ENCODE peak calls at places on chromosomes 5 and 9, in four cellular contexts. N is A549, V is K562, F is upper lobe of left lung. I is an unnamed sample.

GRCh38 chr5:77356740-77357139 is 135.4 kb downstream of the WDR41 start:
- DNase-seq in N (no peak), V (no peak), F (no peak), I (no peak)

GRCh38 chr9:87640385-87640795 is 85.5 kb upstream of the CTSL start:
- DNase-seq in N (no peak), V (no peak), F (no peak), I (no peak)

GRCh38 chr9:99851028-99851822 is 29.5 kb downstream of the NR4A3 start:
- DNase-seq in N (no peak), V (no peak), F (no peak), I (peak; percentile 64)

GRCh38 chr5:176573564-176574296 is 24.6 kb downstream of the CDHR2 start:
- DNase-seq in N (peak; percentile 58), V (peak; percentile 84), F (peak; percentile 69), I (no peak)

GRCh38 chr5:4970171-4970570 is 170.0 kb upstream of the ADAMTS16 start:
- DNase-seq in N (no peak), V (no peak), F (no peak), I (no peak)

GRCh38 chr9:20087481-20087880 is 298.6 kb upstream of the SLC24A2 start:
- DNase-seq in N (no peak), V (no peak), F (no peak), I (no peak)

GRCh38 chr9:91948061-91948422 is 2.0 kb downstream of the ROR2 start:
- DNase-seq in N (no peak), V (peak; percentile 77), F (no peak), I (no peak)

GRCh38 chr5:43997647-43998251 is 391.5 kb downstream of the FGF10 start:
- DNase-seq in N (no peak), V (no peak), F (no peak), I (no peak)

GRCh38 chr5:172048539-172049101 is 42.2 kb upstream of the FBXW11 start:
- DNase-seq in N (no peak), V (no peak), F (no peak), I (no peak)

GRCh38 chr5:158451203-158451982 is 592.4 kb upstream of the CLINT1 start:
- DNase-seq in N (no peak), V (no peak), F (no peak), I (no peak)

GRCh38 chr9:103372828-103373227 is 377.7 kb downstream of the CYLC2 start:
- DNase-seq in N (no peak), V (no peak), F (no peak), I (no peak)

GRCh38 chr9:105957830-105958229 is 263.5 kb downstream of the TMEM38B start:
- DNase-seq in N (no peak), V (no peak), F (no peak), I (no peak)

GRCh38 chr5:180785794-180786221 is 16.8 kb downstream of the MGAT1 start:
- DNase-seq in N (no peak), V (no peak), F (no peak), I (peak; percentile 89)

GRCh38 chr5:78888580-78889187 is 96.4 kb downstream of the ARSB start:
- DNase-seq in N (no peak), V (no peak), F (no peak), I (no peak)

GRCh38 chr9:37412431-37413151 is 9.9 kb upstream of the GRHPR start:
- DNase-seq in N (no peak), V (no peak), F (no peak), I (no peak)

GRCh38 chr5:124087752-124088151 is 575.8 kb downstream of the CSNK1G3 start:
- DNase-seq in N (no peak), V (no peak), F (no peak), I (no peak)

DNA sequence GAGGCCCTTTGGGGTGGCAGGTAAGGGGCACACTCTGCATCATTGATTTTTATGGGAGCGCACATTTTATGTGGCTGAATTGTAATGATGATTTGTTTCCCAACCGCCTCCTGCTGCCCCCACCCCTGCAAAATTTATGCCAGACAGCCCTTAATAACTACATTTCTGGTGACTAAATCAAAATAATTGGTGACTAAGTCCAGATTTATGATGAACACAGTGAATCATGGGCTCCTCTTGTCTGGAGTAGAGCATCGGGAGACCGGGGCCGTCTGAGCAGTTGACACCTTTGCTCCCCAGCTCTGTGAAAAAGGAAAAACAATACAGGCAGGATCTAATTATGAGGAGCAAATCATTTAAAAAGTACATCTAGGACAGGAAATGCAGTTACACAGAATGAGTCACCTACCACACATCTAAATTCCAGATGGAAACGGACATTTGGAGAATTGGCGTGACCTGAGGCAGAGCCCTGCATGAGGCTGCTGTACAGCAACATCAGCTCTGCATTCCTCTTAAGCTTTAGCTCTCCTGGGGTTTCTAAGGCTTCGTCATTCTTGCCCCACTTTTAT is 58.9 kb downstream of the DOCK2 start:
- DNase-seq in N (peak; percentile 86), V (no peak), F (no peak), I (no peak)
- TF ChIP-seq EP300 in N (peak; percentile 83), V (no peak), F (no peak), I (no peak)

GRCh38 chr9:2291980-2292704 is 277.0 kb downstream of the SMARCA2 start:
- DNase-seq in N (no peak), V (no peak), F (peak; percentile 62), I (peak; percentile 87)
- TF ChIP-seq POLR2A in N (no peak), V (no peak), F (no peak), I (no peak)

DNA sequence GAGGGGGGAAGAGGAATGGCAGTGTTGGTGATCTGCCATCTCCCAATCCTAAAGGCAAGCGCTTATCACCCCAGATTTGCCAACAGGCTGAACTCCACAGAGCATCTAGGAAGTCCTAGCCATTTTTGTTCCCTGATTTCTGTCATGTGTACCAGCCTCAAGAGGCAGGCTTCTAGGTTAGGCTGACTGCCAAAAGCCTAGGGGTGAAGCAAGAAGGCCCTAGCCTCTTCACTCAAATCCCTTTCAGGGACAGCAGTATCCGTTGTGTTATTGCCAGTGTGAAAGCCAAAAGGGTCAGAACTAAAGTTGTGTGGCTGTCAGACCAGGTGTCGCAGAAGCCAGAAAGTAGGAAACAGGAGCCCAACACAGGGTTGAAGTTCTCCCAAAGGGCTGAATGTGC is 14.7 kb downstream of the IGIP start:
- DNase-seq in N (no peak), V (no peak), F (peak; percentile 63), I (no peak)
- H3K4me1 ChIP-seq in N (peaks cover 2% of the 10 kb centered on the region), V (no peaks in the 10 kb centered on the region), F (peaks cover 26% of the 10 kb centered on the region), I (peaks cover 32% of the 10 kb centered on the region)

DNA sequence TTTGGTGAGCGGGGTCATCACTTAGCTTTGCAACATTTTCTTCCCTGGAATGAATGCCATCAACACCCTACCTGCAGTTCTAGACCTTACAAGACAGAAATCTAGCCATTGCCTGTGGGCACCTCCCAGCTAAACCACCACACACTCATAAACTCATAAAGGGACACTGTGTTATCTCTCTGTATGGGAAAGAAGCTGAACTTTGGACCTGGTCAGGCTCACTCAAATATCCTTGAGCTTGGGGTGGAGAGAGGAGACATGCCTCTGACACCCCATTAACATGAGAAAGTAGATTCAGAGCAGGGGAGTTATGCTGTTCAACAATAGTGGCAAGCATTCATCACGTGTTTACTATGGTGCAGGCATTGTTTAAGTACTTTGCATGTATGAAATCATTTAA is 205.6 kb downstream of the ZNF462 start:
- DNase-seq in N (no peak), V (no peak), F (no peak), I (no peak)
- TF ChIP-seq EP300 in N (no peak), V (no peak), F (no peak), I (no peak)

DNA sequence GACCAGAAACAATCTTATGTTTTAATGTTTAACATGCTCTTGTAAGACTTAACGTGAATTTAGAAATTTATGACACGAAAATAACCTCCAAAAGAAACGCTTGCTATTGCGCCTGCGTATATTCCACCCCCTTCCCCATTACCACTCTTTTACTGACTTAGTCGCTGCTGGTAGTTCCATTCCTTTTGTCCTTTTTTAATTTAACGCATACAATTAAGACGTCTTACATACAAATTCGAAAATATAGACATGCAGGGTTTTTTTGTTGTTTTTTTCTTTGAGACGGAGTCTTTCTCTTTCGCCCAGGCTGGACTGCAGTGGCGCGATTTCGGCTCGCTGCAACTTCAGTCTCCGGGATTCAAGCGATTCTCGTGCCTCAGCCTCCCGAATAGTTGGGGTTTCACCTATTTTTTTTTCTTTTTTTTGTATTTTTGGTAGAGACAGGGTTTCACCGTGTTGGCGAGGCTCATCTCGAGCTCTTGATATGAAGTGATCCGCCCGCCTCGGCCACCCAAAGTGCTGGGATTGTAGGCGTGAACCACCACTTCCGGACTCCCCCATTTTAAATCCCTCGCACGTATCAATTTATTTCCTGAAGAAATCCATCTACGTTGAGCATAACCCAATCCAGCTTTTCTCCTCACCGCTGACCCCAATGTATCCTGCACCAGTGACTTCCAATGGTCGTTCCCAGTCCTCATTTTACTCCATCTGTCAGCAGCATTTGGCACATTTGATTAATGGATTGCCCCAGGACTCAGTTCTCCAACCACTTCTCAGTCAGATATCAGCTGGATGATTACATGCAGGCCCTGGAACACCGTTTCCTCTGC is 678 bp upstream of the MED7 start:
- DNase-seq in N (peak; percentile 40), V (peak; percentile 32), F (peak; percentile 39), I (no peak)
- TF ChIP-seq POLR2A in N (no peak), V (no peak), F (no peak), I (no peak)

GRCh38 chr9:33256236-33256635 is 8.3 kb downstream of the BAG1 start:
- DNase-seq in N (no peak), V (no peak), F (no peak), I (no peak)

GRCh38 chr9:33255471-33255870 is 9.0 kb downstream of the BAG1 start:
- DNase-seq in N (no peak), V (no peak), F (no peak), I (no peak)

GRCh38 chr9:33257276-33257675 is 7.2 kb downstream of the BAG1 start:
- DNase-seq in N (no peak), V (no peak), F (no peak), I (no peak)

GRCh38 chr9:33254211-33254610 is 10.3 kb downstream of the BAG1 start:
- DNase-seq in N (no peak), V (no peak), F (no peak), I (no peak)

GRCh38 chr9:33255006-33255405 is 9.5 kb downstream of the BAG1 start:
- DNase-seq in N (no peak), V (no peak), F (no peak), I (no peak)
- H3K4me1 ChIP-seq in N (peaks cover 38% of the 10 kb centered on the region), V (no peaks in the 10 kb centered on the region), F (no peaks in the 10 kb centered on the region), I (no peaks in the 10 kb centered on the region)

I was measured in esophagus muscularis mucosa.